ENCODE peak calls at places on chromosomes 16 and 17, in six cellular contexts. L is GM12878, M is GM12891, K is H1, J is HepG2, T is K562. Z is an unnamed sample.
A peak's percentile ranks its signal among the peaks of the same experiment; 100 is the strongest.

GRCh38 chr16:57426356-57426755 is 20.8 kb downstream of the CIAPIN1 start:
- DNase-seq in L (no peak), M (no peak), K (no peak), J (no peak), T (no peak), Z (no peak)

GRCh38 chr17:14011740-14012405 is 57.4 kb upstream of the COX10 start:
- DNase-seq in L (no peak), M (no peak), K (no peak), J (no peak), T (no peak), Z (no peak)

GRCh38 chr17:41625602-41626001 is 1.2 kb upstream of the KRT17 start:
- DNase-seq in L (no peak), M (no peak), K (no peak), J (no peak), T (no peak), Z (no peak)

GRCh38 chr17:50908140-50908859 is 42.1 kb upstream of the TOB1 start:
- DNase-seq in L (no peak), M (no peak), K (no peak), J (no peak), T (no peak), Z (no peak)

GRCh38 chr17:19386276-19386863 is 620 bp downstream of the MFAP4 start:
- DNase-seq in L (no peak), M (no peak), K (no peak), J (no peak), T (no peak), Z (no peak)

GRCh38 chr17:49687878-49688491 is 10.1 kb upstream of the SPOP start:
- DNase-seq in L (no peak), M (no peak), K (no peak), J (peak; percentile 58), T (no peak), Z (no peak)

GRCh38 chr17:16929281-16929680 is 42.6 kb downstream of the TNFRSF13B start:
- DNase-seq in L (no peak), M (no peak), K (no peak), J (no peak), T (no peak), Z (no peak)

GRCh38 chr16:22008215-22009142 is 568 bp downstream of the MOSMO start:
- DNase-seq in L (no peak), M (peak; percentile 55), K (peak; percentile 72), J (no peak), T (no peak), Z (peak; percentile 46)

GRCh38 chr17:49365667-49366066 is 3.6 kb upstream of the ZNF652 start:
- DNase-seq in L (no peak), M (no peak), K (no peak), J (peak; percentile 56), T (no peak), Z (no peak)

GRCh38 chr17:22303096-22303495 is 610.8 kb downstream of the KCNJ18 start:
- DNase-seq in L (no peak), M (no peak), K (no peak), J (no peak), T (no peak), Z (no peak)

GRCh38 chr16:48381201-48381600 is 4.0 kb downstream of the SIAH1 start:
- DNase-seq in L (no peak), M (no peak), K (no peak), J (no peak), T (no peak), Z (no peak)

GRCh38 chr16:48542966-48543365 is 67.0 kb downstream of the N4BP1 start:
- DNase-seq in L (no peak), M (no peak), K (no peak), J (no peak), T (no peak), Z (no peak)

GRCh38 chr16:71865173-71865863 is 18.7 kb downstream of the ZNF821 start:
- DNase-seq in L (no peak), M (no peak), K (no peak), J (no peak), T (no peak), Z (no peak)

GRCh38 chr16:84826558-84826941 is 6.8 kb downstream of the CRISPLD2 start:
- DNase-seq in L (no peak), M (no peak), K (no peak), J (no peak), T (no peak), Z (no peak)

GRCh38 chr16:72286936-72287620 is 115.1 kb upstream of the PMFBP1 start:
- DNase-seq in L (no peak), M (no peak), K (no peak), J (no peak), T (no peak), Z (no peak)

GRCh38 chr16:31876955-31877828 is 3.6 kb downstream of the ZNF267 start:
- DNase-seq in L (peak; percentile 94), M (no peak), K (no peak), J (peak; percentile 87), T (no peak), Z (no peak)

GRCh38 chr17:78547035-78547434 is 30.2 kb downstream of the DNAH17 start:
- DNase-seq in L (no peak), M (no peak), K (no peak), J (no peak), T (no peak), Z (no peak)

GRCh38 chr16:50547944-50548658 is at the start of gene NKD1:
- DNase-seq in L (no peak), M (peak; percentile 92), K (peak; percentile 83), J (peak; percentile 84), T (peak; percentile 95), Z (peak; percentile 85)

GRCh38 chr16:22641030-22641671 is 130.5 kb downstream of the NPIPB5 start:
- DNase-seq in L (no peak), M (no peak), K (peak; percentile 69), J (no peak), T (no peak), Z (no peak)

GRCh38 chr17:39462644-39463375 is 1.5 kb downstream of the CDK12 start:
- DNase-seq in L (no peak), M (no peak), K (peak; percentile 46), J (no peak), T (no peak), Z (no peak)

GRCh38 chr16:56477096-56477878 is 25.9 kb downstream of the OGFOD1 start:
- DNase-seq in L (no peak), M (no peak), K (no peak), J (peak; percentile 27), T (no peak), Z (no peak)

GRCh38 chr17:56898874-56899273 is 15.0 kb downstream of the TRIM25 start:
- DNase-seq in L (no peak), M (no peak), K (no peak), J (no peak), T (peak; percentile 59), Z (no peak)

GRCh38 chr17:48639136-48639535 is 13.0 kb upstream of the HOXB9 start:
- DNase-seq in L (no peak), M (no peak), K (no peak), J (no peak), T (peak; percentile 68), Z (no peak)

GRCh38 chr17:18235743-18236256 is 10.4 kb downstream of the LLGL1 start:
- DNase-seq in L (no peak), M (no peak), K (no peak), J (no peak), T (no peak), Z (no peak)

GRCh38 chr16:81711609-81712329 is 67.3 kb upstream of the PLCG2 start:
- DNase-seq in L (no peak), M (no peak), K (no peak), J (no peak), T (peak; percentile 57), Z (no peak)

GRCh38 chr17:32349503-32349853 is 479 bp upstream of the ZNF207 start:
- DNase-seq in L (no peak), M (no peak), K (no peak), J (no peak), T (no peak), Z (peak; percentile 10)
- TF ChIP-seq TAF1 in L (no peak), M (no peak), K (no peak), J (no peak), T (no peak), Z (no peak)

GRCh38 chr16:79928142-79928735 is 327.7 kb upstream of the MAF start:
- DNase-seq in L (no peak), M (no peak), K (no peak), J (no peak), T (no peak), Z (no peak)
- TF ChIP-seq POLR2A in L (no peak), M (no peak), K (no peak), J (no peak), T (no peak), Z (no peak)

DNA sequence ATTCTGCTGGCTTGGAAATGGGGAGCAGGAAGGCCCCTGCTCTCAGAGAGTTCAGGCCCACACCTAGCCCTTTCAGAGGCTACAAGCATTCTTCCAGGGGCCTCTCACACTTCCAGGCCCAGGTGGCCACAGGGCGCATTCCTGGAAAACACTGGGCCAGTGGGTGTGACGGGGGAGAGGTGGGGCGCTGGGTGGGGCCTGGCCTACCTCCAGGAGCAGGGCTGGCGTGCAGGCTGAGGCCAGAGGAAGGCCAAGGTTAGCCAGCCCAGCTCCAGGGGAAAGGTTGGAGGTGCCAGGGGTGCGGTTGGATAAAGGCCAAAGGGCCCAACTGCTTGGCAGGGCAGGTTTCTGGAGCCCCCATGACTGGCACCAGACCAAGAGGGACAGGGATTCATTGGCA is 198.2 kb downstream of the MAF start:
- DNase-seq in L (no peak), M (no peak), K (no peak), J (no peak), T (peak; percentile 75), Z (no peak)
- TF ChIP-seq TAF1 in L (no peak), M (no peak), K (no peak), J (no peak), T (no peak), Z (no peak)

GRCh38 chr17:4946312-4946976 is 1.9 kb downstream of the PFN1 start:
- DNase-seq in L (no peak), M (no peak), K (no peak), J (no peak), T (no peak), Z (no peak)

GRCh38 chr17:4944163-4944553 is 4.1 kb downstream of the RNF167 start:
- DNase-seq in L (no peak), M (no peak), K (no peak), J (no peak), T (no peak), Z (no peak)

GRCh38 chr17:4945944-4946280 is 2.4 kb downstream of the PFN1 start:
- DNase-seq in L (no peak), M (no peak), K (no peak), J (no peak), T (no peak), Z (no peak)

GRCh38 chr17:4944554-4945175 is 3.7 kb downstream of the PFN1 start:
- DNase-seq in L (no peak), M (no peak), K (no peak), J (no peak), T (no peak), Z (no peak)

GRCh38 chr17:4945176-4945943 is 3.0 kb downstream of the PFN1 start:
- DNase-seq in L (peak; percentile 65), M (no peak), K (peak; percentile 58), J (peak; percentile 59), T (peak; percentile 39), Z (no peak)
- TF ChIP-seq POLR2A in L (peak; percentile 79), M (peak; percentile 80), K (peak; percentile 80), J (no peak), T (peak; percentile 73), Z (peak; percentile 88)